ENCODE peak calls at places on chromosome 16, in seven cellular contexts. X is EL; L is left colon; Q is KG1; Y is frontal cortex; K is stimulated activated naive CD8-positive, alpha-beta T cell treated with anti-CD3 and anti-CD28 coated beads, Interleukin-15, amount 100 ng/mL, for 72 hours; B is psoas muscle. S is an unnamed sample.

GRCh38 chr16:90004577-90004976 is 14.7 kb downstream of the DBNDD1 start:
- DNase-seq in X (peak; percentile 32), L (no peak), Q (no peak), Y (no peak), K (no peak), B (no peak), S (no peak)

GRCh38 chr16:74298104-74298503 is 1.5 kb downstream of the PSMD7 start:
- DNase-seq in X (no peak), L (no peak), Q (no peak), Y (no peak), K (no peak), B (no peak), S (no peak)

GRCh38 chr16:84970447-84971127 is 40.7 kb downstream of the ZDHHC7 start:
- DNase-seq in X (peak; percentile 72), L (peak; percentile 65), Q (peak; percentile 17), Y (peak; percentile 58), K (peak; percentile 71), B (peak; percentile 84), S (peak; percentile 35)

GRCh38 chr16:3444032-3444388 is 530 bp downstream of the NAA60 start:
- DNase-seq in X (peak; percentile 80), L (peak; percentile 41), Q (no peak), Y (no peak), K (no peak), B (no peak), S (no peak)

GRCh38 chr16:87806608-87807546 is 41.1 kb upstream of the KLHDC4 start:
- DNase-seq in X (peak; percentile 91), L (peak; percentile 81), Q (no peak), Y (no peak), K (peak; percentile 77), B (no peak), S (peak; percentile 84)

GRCh38 chr16:75087040-75087979 is 29.3 kb downstream of the LDHD start:
- DNase-seq in X (peak; percentile 19), L (peak; percentile 57), Q (no peak), Y (no peak), K (no peak), B (no peak), S (peak; percentile 75)

GRCh38 chr16:83713597-83713996 is 94.2 kb upstream of the HSBP1 start:
- DNase-seq in X (peak; percentile 67), L (no peak), Q (no peak), Y (no peak), K (no peak), B (no peak), S (no peak)

GRCh38 chr16:89925596-89926079 is 2.5 kb downstream of the TUBB3 start:
- DNase-seq in X (no peak), L (no peak), Q (no peak), Y (peak; percentile 30), K (no peak), B (no peak), S (no peak)

GRCh38 chr16:56353054-56353921 is 72.1 kb downstream of the AMFR start:
- DNase-seq in X (no peak), L (peak; percentile 17), Q (no peak), Y (peak; percentile 5), K (no peak), B (no peak), S (no peak)

GRCh38 chr16:28210979-28211505 is 723 bp downstream of the XPO6 start:
- DNase-seq in X (peak; percentile 83), L (peak; percentile 79), Q (peak; percentile 35), Y (peak; percentile 47), K (peak; percentile 57), B (peak; percentile 80), S (peak; percentile 6)

GRCh38 chr16:678858-679807 is 1.1 kb upstream of the STUB1 start:
- DNase-seq in X (peak; percentile 66), L (peak; percentile 87), Q (no peak), Y (peak; percentile 62), K (peak; percentile 64), B (peak; percentile 76), S (no peak)

GRCh38 chr16:1379054-1379862 is 27.5 kb downstream of the GNPTG start:
- DNase-seq in X (peak; percentile 79), L (peak; percentile 71), Q (peak; percentile 19), Y (peak; percentile 68), K (peak; percentile 63), B (peak; percentile 96), S (peak; percentile 17)

GRCh38 chr16:49494386-49495150 is 121.0 kb downstream of the C16orf78 start:
- DNase-seq in X (no peak), L (no peak), Q (no peak), Y (no peak), K (no peak), B (no peak), S (no peak)

GRCh38 chr16:86777098-86777946 is 199.0 kb downstream of the FOXL1 start:
- DNase-seq in X (no peak), L (no peak), Q (no peak), Y (no peak), K (no peak), B (no peak), S (no peak)

GRCh38 chr16:27402964-27403600 is 1.1 kb downstream of the IL21R start:
- DNase-seq in X (no peak), L (no peak), Q (no peak), Y (no peak), K (no peak), B (no peak), S (no peak)

GRCh38 chr16:87437911-87438610 is 45.9 kb downstream of the MAP1LC3B start:
- DNase-seq in X (no peak), L (no peak), Q (no peak), Y (no peak), K (no peak), B (no peak), S (no peak)

GRCh38 chr16:27879601-27880247 is 183.8 kb downstream of the GSG1L start:
- DNase-seq in X (no peak), L (no peak), Q (no peak), Y (no peak), K (no peak), B (no peak), S (no peak)

GRCh38 chr16:76376988-76377387 is 99.8 kb downstream of the CNTNAP4 start:
- DNase-seq in X (no peak), L (no peak), Q (no peak), Y (no peak), K (no peak), B (no peak), S (no peak)

GRCh38 chr16:5509336-5509735 is 411.7 kb upstream of the EEF2KMT start:
- DNase-seq in X (no peak), L (no peak), Q (no peak), Y (no peak), K (no peak), B (no peak), S (no peak)

GRCh38 chr16:6297666-6298435 is 1034.8 kb upstream of the RBFOX1 start:
- DNase-seq in X (no peak), L (no peak), Q (no peak), Y (no peak), K (no peak), B (no peak), S (no peak)

GRCh38 chr16:9976641-9977040 is 205.6 kb downstream of the GRIN2A start:
- DNase-seq in X (no peak), L (no peak), Q (no peak), Y (no peak), K (no peak), B (no peak), S (no peak)

GRCh38 chr16:87581867-87582220 is 20.5 kb upstream of the JPH3 start:
- DNase-seq in X (peak; percentile 97), L (peak; percentile 63), Q (no peak), Y (no peak), K (no peak), B (peak; percentile 69), S (no peak)

GRCh38 chr16:29807426-29808218 is 1.3 kb downstream of the MAZ start:
- DNase-seq in X (peak; percentile 95), L (peak; percentile 95), Q (peak; percentile 91), Y (peak; percentile 80), K (peak; percentile 92), B (peak; percentile 86), S (peak; percentile 82)

GRCh38 chr16:77585852-77586251 is 136.5 kb upstream of the NUDT7 start:
- DNase-seq in X (no peak), L (no peak), Q (no peak), Y (no peak), K (no peak), B (no peak), S (no peak)

GRCh38 chr16:88436796-88437195 is 16.3 kb upstream of the ZFPM1 start:
- DNase-seq in X (no peak), L (no peak), Q (no peak), Y (no peak), K (no peak), B (no peak), S (no peak)

GRCh38 chr16:29148867-29149272 is 164.0 kb downstream of the LAT start:
- DNase-seq in X (no peak), L (peak; percentile 46), Q (no peak), Y (no peak), K (peak; percentile 45), B (no peak), S (no peak)

GRCh38 chr16:66161942-66162341 is 204.5 kb upstream of the CDH5 start:
- DNase-seq in X (no peak), L (no peak), Q (no peak), Y (no peak), K (no peak), B (no peak), S (no peak)

GRCh38 chr16:84718-85452 is 6.9 kb downstream of the MPG start:
- DNase-seq in X (peak; percentile 96), L (no peak), Q (peak; percentile 77), Y (no peak), K (peak; percentile 59), B (peak; percentile 80), S (peak; percentile 93)

GRCh38 chr16:57675752-57676623 is 7.9 kb downstream of the ADGRG3 start:
- DNase-seq in X (no peak), L (no peak), Q (no peak), Y (no peak), K (no peak), B (no peak), S (peak; percentile 39)

GRCh38 chr16:8676160-8676547 is 1.7 kb downstream of the ABAT start:
- DNase-seq in X (no peak), L (no peak), Q (no peak), Y (no peak), K (no peak), B (no peak), S (no peak)

GRCh38 chr16:4958510-4959111 is 481 bp downstream of the SEC14L5 start:
- DNase-seq in X (no peak), L (no peak), Q (no peak), Y (no peak), K (no peak), B (no peak), S (no peak)

GRCh38 chr16:57167951-57168350 is 17.9 kb downstream of the PSME3IP1 start:
- DNase-seq in X (peak; percentile 58), L (no peak), Q (peak; percentile 14), Y (peak; percentile 51), K (peak; percentile 25), B (no peak), S (peak; percentile 69)

GRCh38 chr16:87550510-87550961 is 51.8 kb upstream of the JPH3 start:
- DNase-seq in X (no peak), L (no peak), Q (no peak), Y (peak; percentile 59), K (peak; percentile 60), B (peak; percentile 49), S (no peak)

GRCh38 chr16:22355487-22355908 is 18.9 kb downstream of the CDR2 start:
- DNase-seq in X (no peak), L (no peak), Q (no peak), Y (no peak), K (no peak), B (no peak), S (no peak)